ENCODE peak calls at places on chromosomes 11 and 22, in four cellular contexts. M is bronchial epithelial cell, C is tibial nerve, L is OCI-LY7. E is an unnamed sample.

GRCh38 chr11:76382209-76382608 is 1.1 kb downstream of the GVQW3 start:
- DNase-seq in M (no peak), C (no peak), L (peak), E (no peak)

GRCh38 chr11:90468923-90469322 is 246.1 kb upstream of the CHORDC1 start:
- DNase-seq in M (peak), C (no peak), L (no peak), E (no peak)

GRCh38 chr22:30866811-30867271 is 101.7 kb downstream of the MORC2 start:
- DNase-seq in M (no peak), C (no peak), L (peak), E (no peak)

GRCh38 chr22:41687901-41688364 is 734 bp downstream of the SNU13 start:
- DNase-seq in M (no peak), C (peak), L (peak), E (peak)

GRCh38 chr22:36773935-36774334 is 2.0 kb downstream of the IFT27 start:
- DNase-seq in M (peak), C (no peak), L (peak), E (peak)

GRCh38 chr11:8813658-8814057 is 97.3 kb upstream of the AKIP1 start:
- DNase-seq in M (peak), C (peak), L (peak), E (peak)

GRCh38 chr11:18752502-18752901 is 26.5 kb upstream of the IGSF22 start:
- DNase-seq in M (no peak), C (no peak), L (no peak), E (no peak)

GRCh38 chr11:108289699-108290098 is 66.8 kb downstream of the ATM start:
- DNase-seq in M (no peak), C (no peak), L (peak), E (no peak)

GRCh38 chr11:313787-314547 is at the start of gene IFITM1:
- DNase-seq in M (peak), C (peak), L (peak), E (peak)

GRCh38 chr11:92852203-92852602 is 117.2 kb upstream of the MTNR1B start:
- DNase-seq in M (no peak), C (no peak), L (no peak), E (no peak)

GRCh38 chr11:11074686-11075370 is 217.0 kb upstream of the ZBED5 start:
- DNase-seq in M (no peak), C (no peak), L (no peak), E (no peak)

GRCh38 chr11:60840711-60841430 is 1.0 kb upstream of the CCDC86 start:
- DNase-seq in M (no peak), C (peak), L (no peak), E (peak)

GRCh38 chr11:125088576-125089455 is 22.6 kb downstream of the TMEM218 start:
- DNase-seq in M (no peak), C (no peak), L (no peak), E (no peak)

GRCh38 chr22:46661221-46661851 is 41.1 kb downstream of the GRAMD4 start:
- DNase-seq in M (peak), C (no peak), L (no peak), E (no peak)

GRCh38 chr11:37995886-37996285 is 1397.8 kb upstream of the RAG2 start:
- DNase-seq in M (peak), C (no peak), L (no peak), E (no peak)

GRCh38 chr11:57775474-57775873 is 13.9 kb downstream of the CTNND1 start:
- DNase-seq in M (no peak), C (peak), L (no peak), E (peak)

GRCh38 chr22:38203090-38203810 is 1.5 kb downstream of the MAFF start:
- DNase-seq in M (peak), C (no peak), L (peak), E (peak)

GRCh38 chr11:39177678-39178077 is 2281.8 kb downstream of the LRRC4C start:
- DNase-seq in M (no peak), C (no peak), L (no peak), E (no peak)

GRCh38 chr11:105740164-105740903 is 130.5 kb downstream of the GRIA4 start:
- DNase-seq in M (no peak), C (no peak), L (no peak), E (no peak)

GRCh38 chr11:108135845-108136599 is 14.7 kb downstream of the ACAT1 start:
- DNase-seq in M (no peak), C (no peak), L (peak), E (peak)

GRCh38 chr11:2558402-2558801 is 113.6 kb downstream of the KCNQ1 start:
- DNase-seq in M (no peak), C (no peak), L (no peak), E (no peak)

GRCh38 chr11:72239296-72239848 is 4.6 kb downstream of the PHOX2A start:
- DNase-seq in M (no peak), C (no peak), L (no peak), E (peak)

GRCh38 chr22:31870890-31871289 is 73.4 kb upstream of the YWHAH start:
- DNase-seq in M (peak), C (no peak), L (no peak), E (no peak)

GRCh38 chr11:2548596-2548995 is 103.8 kb downstream of the KCNQ1 start:
- DNase-seq in M (no peak), C (no peak), L (no peak), E (no peak)

GRCh38 chr11:44453213-44453612 is 112.2 kb upstream of the CD82 start:
- DNase-seq in M (no peak), C (no peak), L (no peak), E (no peak)

GRCh38 chr11:44096360-44097188 is 1.1 kb downstream of the EXT2 start:
- DNase-seq in M (peak), C (no peak), L (peak), E (peak)

GRCh38 chr11:60130496-60130895 is 42.0 kb downstream of the MS4A2 start:
- DNase-seq in M (peak), C (no peak), L (peak), E (no peak)

GRCh38 chr11:79265756-79266322 is 175.0 kb downstream of the TENM4 start:
- DNase-seq in M (no peak), C (no peak), L (no peak), E (no peak)

GRCh38 chr11:22792497-22792896 is 37.1 kb downstream of the SVIP start:
- DNase-seq in M (peak), C (no peak), L (no peak), E (peak)

GRCh38 chr22:49099496-49100124 is 728.1 kb downstream of the BRD1 start:
- DNase-seq in M (no peak), C (no peak), L (no peak), E (no peak)

GRCh38 chr11:26901162-26901561 is 92.8 kb upstream of the FIBIN start:
- DNase-seq in M (no peak), C (no peak), L (no peak), E (peak)

GRCh38 chr11:1129666-1130160 is 28.0 kb upstream of the MUC5AC start:
- DNase-seq in M (no peak), C (no peak), L (no peak), E (no peak)

GRCh38 chr11:72088076-72088806 is 7.6 kb downstream of the LRRC51 start:
- DNase-seq in M (no peak), C (no peak), L (no peak), E (no peak)

GRCh38 chr11:118485273-118485672 is 42.0 kb upstream of the TTC36 start:
- DNase-seq in M (no peak), C (no peak), L (no peak), E (no peak)
- TF ChIP-seq CTCF in M (no peak), C (no peak), L (peak), E (peak)

GRCh38 chr11:126862664-126863247 is 137.8 kb downstream of the KIRREL3 start:
- DNase-seq in M (no peak), C (no peak), L (no peak), E (no peak)
- TF ChIP-seq CTCF in M (no peak), C (no peak), L (no peak), E (no peak)

GRCh38 chr11:64803163-64803845 is at the start of gene MAP4K2:
- DNase-seq in M (peak), C (peak), L (peak), E (peak)
- TF ChIP-seq CTCF in M (peak), C (peak), L (peak), E (no peak)

GRCh38 chr22:44807915-44808690 is 55.7 kb downstream of the ARHGAP8 start:
- DNase-seq in M (no peak), C (no peak), L (peak), E (no peak)
- TF ChIP-seq CTCF in M (peak), C (no peak), L (peak), E (peak)

DNA sequence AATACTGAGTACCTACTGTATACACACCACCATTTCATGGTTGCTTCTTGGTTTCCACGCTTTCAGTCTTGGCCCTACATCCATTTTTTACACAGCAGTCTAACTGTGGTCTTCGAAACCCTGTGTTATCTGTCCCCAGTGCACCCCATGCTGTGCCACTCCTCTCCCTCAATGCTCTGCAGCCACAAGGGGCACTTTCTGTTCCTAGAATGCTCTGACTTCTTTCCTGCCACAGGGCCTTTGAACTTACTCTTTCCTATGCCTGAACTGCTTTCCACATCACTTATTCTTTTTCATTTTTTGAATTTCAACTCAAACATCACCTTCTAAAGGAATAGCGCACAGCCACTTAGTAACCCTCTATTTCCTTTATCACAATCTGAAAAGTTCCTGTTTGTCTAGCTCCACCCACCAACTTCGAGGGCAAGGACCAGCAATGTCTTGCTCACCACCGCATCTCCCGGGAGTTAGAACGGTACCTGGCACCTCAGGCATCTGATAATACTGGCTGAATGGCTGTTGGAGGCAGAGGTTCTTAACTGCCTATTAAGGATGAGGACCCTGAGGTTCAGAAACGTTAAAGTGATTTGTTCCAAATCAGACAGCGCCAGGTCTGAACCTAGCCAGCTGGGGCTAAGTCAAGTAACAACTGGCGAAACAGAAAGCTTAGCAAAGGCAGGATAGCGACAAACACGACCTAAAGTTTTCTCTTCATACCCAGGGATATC is 568 bp downstream of the ALG8 start:
- DNase-seq in M (peak), C (no peak), L (peak), E (no peak)
- TF ChIP-seq CTCF in M (no peak), C (no peak), L (peak), E (no peak)

GRCh38 chr22:19143967-19144400 is 467 bp downstream of the ESS2 start:
- DNase-seq in M (peak), C (no peak), L (peak), E (peak)

GRCh38 chr22:19148417-19149046 is 1.6 kb downstream of the GSC2 start:
- DNase-seq in M (no peak), C (no peak), L (no peak), E (no peak)

GRCh38 chr22:19147193-19147780 is 2.8 kb downstream of the GSC2 start:
- DNase-seq in M (no peak), C (no peak), L (no peak), E (no peak)

GRCh38 chr22:19149047-19149883 is 827 bp downstream of the GSC2 start:
- DNase-seq in M (no peak), C (no peak), L (no peak), E (no peak)

DNA sequence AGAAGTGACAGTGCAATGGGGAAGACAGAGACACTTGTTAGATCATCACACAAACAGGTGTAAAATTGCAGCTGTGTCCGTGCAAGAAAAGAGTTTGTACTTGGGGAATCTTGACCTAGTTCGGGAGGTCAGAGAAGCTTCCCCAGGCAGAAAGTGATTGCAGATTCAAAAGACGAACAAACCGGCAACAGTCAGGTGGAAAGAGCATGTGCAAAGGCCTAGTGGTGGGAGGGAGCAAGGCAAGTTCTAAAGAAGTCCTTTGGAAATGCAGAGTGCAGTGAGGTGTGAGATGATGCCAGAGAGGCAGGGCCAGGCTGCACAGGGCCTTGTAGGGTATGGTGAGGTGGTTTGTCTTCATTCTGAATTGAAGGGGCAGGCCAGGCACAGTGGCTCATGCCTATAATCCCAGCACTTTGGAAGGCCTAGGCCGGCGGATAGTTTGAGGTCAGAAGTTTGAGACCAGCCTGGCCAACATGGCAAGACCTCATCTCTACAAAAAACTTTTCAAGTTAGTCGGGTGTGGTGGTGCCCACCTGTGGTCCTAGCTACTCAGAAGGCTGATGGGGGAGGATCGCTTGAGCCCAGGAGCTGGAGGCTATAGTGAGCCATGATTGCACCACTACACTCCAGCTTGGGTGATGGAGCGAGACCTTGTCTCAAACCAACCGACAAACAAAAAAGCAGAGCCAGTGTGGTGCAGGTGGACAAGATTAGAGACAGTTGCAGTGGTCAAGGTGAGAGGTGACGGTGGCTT is 1.9 kb upstream of the ESS2 start:
- DNase-seq in M (no peak), C (no peak), L (no peak), E (no peak)
- TF ChIP-seq CTCF in M (no peak), C (no peak), L (peak), E (no peak)

DNA sequence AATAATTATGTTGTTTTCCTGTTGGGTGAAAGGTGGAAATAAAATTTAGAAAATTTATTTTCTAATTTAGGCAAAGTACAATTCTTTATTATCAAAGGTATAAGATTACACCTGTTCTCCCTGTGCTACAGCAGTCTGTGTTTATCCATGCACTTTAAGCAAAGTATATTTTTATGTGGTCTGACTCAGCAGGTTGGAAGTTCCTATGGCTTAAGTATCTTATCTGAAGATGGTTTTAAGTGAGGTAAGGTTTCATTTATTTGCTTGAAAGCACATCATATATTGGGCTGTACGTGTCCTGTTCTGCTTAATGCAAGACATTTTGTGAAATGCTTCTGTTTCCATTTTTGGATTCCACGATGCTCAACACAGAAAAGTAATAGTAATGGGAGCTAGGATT is 14.6 kb downstream of the PPME1 start:
- DNase-seq in M (peak), C (no peak), L (no peak), E (peak)
- TF ChIP-seq CTCF in M (no peak), C (no peak), L (no peak), E (no peak)

E was measured in fibroblast of the aortic adventitia.